ENCODE peak calls at places on chromosomes 7 and 10, in six cellular contexts. S, X, O, W, R and F are unnamed samples.
A peak's percentile ranks its signal among the peaks of the same experiment; 100 is the strongest.

GRCh38 chr7:122407195-122407594 is 102.6 kb upstream of the FEZF1 start:
- DNase-seq in S (no peak), X (no peak), O (no peak), W (no peak), R (no peak), F (no peak)

GRCh38 chr10:131580076-131580652 is 268.6 kb upstream of the TCERG1L start:
- DNase-seq in S (no peak), X (no peak), O (no peak), W (no peak), R (no peak), F (no peak)

GRCh38 chr10:63670291-63670898 is 149.2 kb downstream of the REEP3 start:
- DNase-seq in S (no peak), X (no peak), O (peak; percentile 52), W (no peak), R (no peak), F (no peak)

GRCh38 chr10:12839941-12840611 is 161.4 kb downstream of the CCDC3 start:
- DNase-seq in S (no peak), X (peak; percentile 24), O (no peak), W (no peak), R (no peak), F (no peak)

GRCh38 chr7:13742126-13742525 is 247.3 kb downstream of the ETV1 start:
- DNase-seq in S (no peak), X (peak; percentile 72), O (no peak), W (no peak), R (peak; percentile 95), F (peak; percentile 28)

GRCh38 chr10:129728246-129728820 is 235.7 kb downstream of the EBF3 start:
- DNase-seq in S (no peak), X (no peak), O (no peak), W (no peak), R (no peak), F (no peak)

GRCh38 chr7:42552227-42552626 is 315.2 kb upstream of the GLI3 start:
- DNase-seq in S (no peak), X (no peak), O (no peak), W (no peak), R (no peak), F (no peak)

GRCh38 chr7:69419928-69420327 is 178.3 kb upstream of the AUTS2 start:
- DNase-seq in S (no peak), X (peak; percentile 18), O (no peak), W (no peak), R (no peak), F (no peak)

GRCh38 chr7:100584046-100584676 is 1.8 kb downstream of the LRCH4 start:
- DNase-seq in S (no peak), X (peak; percentile 85), O (no peak), W (no peak), R (no peak), F (peak; percentile 45)

GRCh38 chr7:137992738-137993394 is 9.0 kb downstream of the CREB3L2 start:
- DNase-seq in S (no peak), X (peak; percentile 99), O (no peak), W (no peak), R (peak; percentile 88), F (peak; percentile 97)

GRCh38 chr10:44258460-44259089 is 126.3 kb downstream of the CXCL12 start:
- DNase-seq in S (no peak), X (no peak), O (no peak), W (no peak), R (no peak), F (no peak)

GRCh38 chr10:90930971-90931841 is 10.3 kb upstream of the ANKRD1 start:
- DNase-seq in S (no peak), X (peak; percentile 91), O (peak; percentile 79), W (no peak), R (no peak), F (peak; percentile 85)

GRCh38 chr7:309586-310228 is 19.7 kb downstream of the FOXL3 start:
- DNase-seq in S (no peak), X (no peak), O (no peak), W (no peak), R (no peak), F (no peak)

GRCh38 chr10:128053356-128053755 is 72.9 kb downstream of the MKI67 start:
- DNase-seq in S (no peak), X (no peak), O (no peak), W (no peak), R (no peak), F (no peak)

GRCh38 chr7:14332155-14332554 is 342.7 kb upstream of the ETV1 start:
- DNase-seq in S (no peak), X (no peak), O (no peak), W (no peak), R (peak; percentile 7), F (peak; percentile 10)

GRCh38 chr7:73896454-73896853 is 35.5 kb downstream of the TMEM270 start:
- DNase-seq in S (no peak), X (no peak), O (no peak), W (no peak), R (peak; percentile 16), F (peak; percentile 70)

GRCh38 chr7:10889266-10889898 is 84.3 kb upstream of the PHF14 start:
- DNase-seq in S (no peak), X (peak; percentile 55), O (peak; percentile 47), W (peak; percentile 32), R (peak; percentile 67), F (peak; percentile 51)

GRCh38 chr10:22630229-22631174 is 83.9 kb downstream of the PIP4K2A start:
- DNase-seq in S (no peak), X (peak; percentile 87), O (no peak), W (no peak), R (peak; percentile 44), F (peak; percentile 67)

GRCh38 chr10:22629843-22630228 is 84.5 kb downstream of the PIP4K2A start:
- DNase-seq in S (no peak), X (peak; percentile 18), O (no peak), W (no peak), R (no peak), F (no peak)

GRCh38 chr10:22633106-22633505 is 81.3 kb downstream of the PIP4K2A start:
- DNase-seq in S (no peak), X (no peak), O (no peak), W (no peak), R (peak; percentile 80), F (no peak)

GRCh38 chr10:22631646-22632278 is 82.6 kb downstream of the PIP4K2A start:
- DNase-seq in S (no peak), X (peak; percentile 84), O (no peak), W (no peak), R (peak; percentile 92), F (peak; percentile 50)

GRCh38 chr10:22631185-22631584 is 83.2 kb downstream of the PIP4K2A start:
- DNase-seq in S (no peak), X (no peak), O (no peak), W (no peak), R (no peak), F (no peak)
- H3K4ac ChIP-seq in S (no peak overlapping the region), X (peak overlapping the region; percentile 44), O (no peak overlapping the region), W (no peak overlapping the region), R (peak overlapping the region; percentile 16), F (no peak overlapping the region)

GRCh38 chr7:157499835-157500153 is 163.0 kb downstream of the DNAJB6 start:
- DNase-seq in S (peak; percentile 35), X (no peak), O (no peak), W (no peak), R (no peak), F (no peak)

GRCh38 chr7:157503229-157503628 is 166.4 kb downstream of the DNAJB6 start:
- DNase-seq in S (no peak), X (no peak), O (peak; percentile 17), W (no peak), R (no peak), F (no peak)

GRCh38 chr7:157500171-157500960 is 163.6 kb downstream of the DNAJB6 start:
- DNase-seq in S (peak; percentile 41), X (no peak), O (peak; percentile 33), W (no peak), R (no peak), F (no peak)

GRCh38 chr7:157501576-157501975 is 164.8 kb downstream of the DNAJB6 start:
- DNase-seq in S (no peak), X (no peak), O (peak; percentile 10), W (no peak), R (no peak), F (no peak)

DNA sequence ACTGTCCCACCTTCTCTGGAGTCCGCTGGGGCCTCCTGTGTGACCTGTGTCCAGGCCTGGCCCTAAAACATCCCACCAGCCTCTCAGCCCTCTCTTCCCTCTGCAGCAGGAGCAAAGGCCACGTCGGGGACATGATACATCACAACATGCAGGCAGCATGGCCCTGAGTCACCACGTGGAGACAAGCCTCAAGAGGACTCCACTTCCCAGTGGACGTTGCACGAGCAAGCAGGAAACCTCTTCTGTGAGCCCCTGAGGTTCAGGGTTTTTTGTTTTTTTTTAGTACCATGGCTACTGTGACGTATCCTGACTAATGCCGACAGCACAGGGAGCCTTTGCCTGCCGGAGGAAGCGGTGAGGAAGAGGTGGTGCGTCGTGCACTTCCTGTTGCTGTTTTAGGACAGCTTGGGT is 165.9 kb downstream of the DNAJB6 start:
- DNase-seq in S (peak; percentile 33), X (peak; percentile 2), O (peak; percentile 20), W (no peak), R (no peak), F (no peak)
- H4K91ac ChIP-seq in S (no peak overlapping the region), X (no peak overlapping the region), O (no peak overlapping the region), W (no peak overlapping the region), R (no peak overlapping the region), F (no peak overlapping the region)

GRCh38 chr7:72540106-72540611 is 128.0 kb upstream of the CALN1 start:
- DNase-seq in S (no peak), X (no peak), O (no peak), W (no peak), R (peak; percentile 59), F (no peak)

GRCh38 chr7:72538147-72538546 is 126.0 kb upstream of the CALN1 start:
- DNase-seq in S (no peak), X (no peak), O (no peak), W (no peak), R (no peak), F (no peak)

GRCh38 chr7:72540923-72541322 is 128.8 kb upstream of the CALN1 start:
- DNase-seq in S (no peak), X (no peak), O (no peak), W (no peak), R (no peak), F (no peak)

GRCh38 chr7:72538856-72539255 is 126.7 kb upstream of the CALN1 start:
- DNase-seq in S (no peak), X (no peak), O (no peak), W (no peak), R (no peak), F (no peak)

DNA sequence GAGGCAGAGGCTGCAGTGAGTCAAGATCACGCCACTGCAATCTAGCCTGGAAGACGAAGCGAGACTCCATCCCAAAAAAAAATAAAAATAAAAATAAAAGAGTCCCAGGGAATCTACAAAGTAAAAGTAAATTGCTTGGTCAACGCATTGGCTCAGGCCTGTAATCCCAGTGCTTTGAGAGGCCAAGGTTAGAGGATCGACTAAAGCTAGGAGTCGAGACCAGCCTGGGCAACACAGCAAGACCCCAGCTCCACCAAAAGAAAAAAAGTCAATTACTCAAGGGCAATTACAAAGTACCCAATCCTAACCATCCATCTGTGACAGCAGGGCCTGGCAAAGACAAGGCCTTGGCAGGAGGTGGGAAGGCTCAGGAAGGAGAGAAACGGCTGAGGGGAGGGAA is 127.6 kb upstream of the CALN1 start:
- DNase-seq in S (no peak), X (no peak), O (no peak), W (no peak), R (no peak), F (no peak)
- H3K4ac ChIP-seq in S (no peak overlapping the region), X (no peak overlapping the region), O (no peak overlapping the region), W (no peak overlapping the region), R (no peak overlapping the region), F (no peak overlapping the region)

DNA sequence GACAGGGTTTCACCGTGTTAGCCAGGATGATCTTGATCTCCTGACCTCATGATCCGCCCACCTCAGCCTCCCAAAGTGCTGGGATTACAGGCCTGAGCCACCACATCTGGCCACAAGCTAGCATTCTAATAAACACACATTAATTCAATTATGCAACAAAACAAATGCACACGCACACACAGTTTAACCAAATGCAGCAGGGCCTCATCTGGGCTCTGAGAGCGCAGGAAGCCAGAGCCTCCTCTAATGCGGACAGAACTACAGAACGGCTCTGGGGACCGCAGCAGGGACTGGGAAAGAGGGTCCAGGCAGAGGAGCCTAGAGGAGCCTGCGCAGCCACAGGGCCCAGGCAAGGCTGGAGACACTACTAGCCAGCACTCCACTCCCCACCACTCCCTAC is 3.8 kb downstream of the MAD1L1 start:
- DNase-seq in S (no peak), X (no peak), O (no peak), W (no peak), R (no peak), F (no peak)
- H4K91ac ChIP-seq in S (no peak overlapping the region), X (no peak overlapping the region), O (no peak overlapping the region), W (peak overlapping the region; percentile 22), R (no peak overlapping the region), F (no peak overlapping the region)